ENCODE peak calls at places on chromosomes 4 and X, in five cellular contexts. K, F, I, G and Q are unnamed samples.

GRCh38 chr4:14262221-14262620 is 634.7 kb upstream of the BOD1L1 start:
- DNase-seq in K (no peak), F (no peak), I (no peak), G (no peak), Q (no peak)

GRCh38 chr4:112668131-112668530 is 31.2 kb downstream of the LARP7 start:
- DNase-seq in K (no peak), F (no peak), I (no peak), G (no peak), Q (no peak)

GRCh38 chr4:110586137-110586850 is 36.6 kb downstream of the PITX2 start:
- DNase-seq in K (no peak), F (peak), I (no peak), G (peak), Q (no peak)

GRCh38 chrX:153968754-153969124 is 2.9 kb downstream of the HCFC1 start:
- DNase-seq in K (no peak), F (no peak), I (peak), G (no peak), Q (no peak)

GRCh38 chrX:138756234-138756633 is 44.7 kb upstream of the FGF13 start:
- DNase-seq in K (no peak), F (no peak), I (no peak), G (peak), Q (peak)

GRCh38 chr4:80331693-80332092 is 3.8 kb upstream of the CFAP299 start:
- DNase-seq in K (no peak), F (no peak), I (no peak), G (no peak), Q (no peak)

GRCh38 chr4:25949994-25950393 is 36.0 kb downstream of the SMIM20 start:
- DNase-seq in K (no peak), F (no peak), I (no peak), G (no peak), Q (no peak)

GRCh38 chrX:149286940-149287349 is 218.2 kb downstream of the IDS start:
- DNase-seq in K (peak), F (peak), I (peak), G (peak), Q (peak)

GRCh38 chrX:40154229-40154852 is 56.6 kb upstream of the BCOR start:
- DNase-seq in K (no peak), F (no peak), I (no peak), G (peak), Q (no peak)

GRCh38 chrX:78104447-78105176 is 564 bp downstream of the PGK1 start:
- DNase-seq in K (no peak), F (no peak), I (peak), G (peak), Q (no peak)

GRCh38 chr4:128583753-128584712 is 225.5 kb upstream of the JADE1 start:
- DNase-seq in K (no peak), F (no peak), I (no peak), G (no peak), Q (no peak)

GRCh38 chr4:48247142-48247877 is 22.3 kb downstream of the TEC start:
- DNase-seq in K (no peak), F (peak), I (no peak), G (peak), Q (no peak)

GRCh38 chr4:48047896-48048295 is 31.3 kb downstream of the NIPAL1 start:
- DNase-seq in K (no peak), F (no peak), I (no peak), G (no peak), Q (no peak)

GRCh38 chrX:124216396-124217124 is 115.9 kb upstream of the TEX13D start:
- DNase-seq in K (no peak), F (no peak), I (no peak), G (no peak), Q (no peak)

GRCh38 chrX:153448556-153449280 is 2.9 kb upstream of the TREX2 start:
- DNase-seq in K (no peak), F (no peak), I (no peak), G (no peak), Q (no peak)

GRCh38 chr4:79917246-79917645 is 155.8 kb downstream of the ANTXR2 start:
- DNase-seq in K (peak), F (no peak), I (peak), G (peak), Q (no peak)

GRCh38 chr4:59695355-59696053 is 1504.6 kb upstream of the ADGRL3 start:
- DNase-seq in K (no peak), F (no peak), I (no peak), G (no peak), Q (no peak)

GRCh38 chr4:102736636-102737549 is 23.9 kb downstream of the MANBA start:
- DNase-seq in K (no peak), F (no peak), I (no peak), G (no peak), Q (no peak)

GRCh38 chr4:113057891-113058290 is 8.4 kb downstream of the ANK2 start:
- DNase-seq in K (no peak), F (no peak), I (no peak), G (peak), Q (no peak)

GRCh38 chrX:19876962-19877361 is 10.4 kb downstream of the SH3KBP1 start:
- DNase-seq in K (no peak), F (no peak), I (no peak), G (no peak), Q (no peak)

GRCh38 chr4:6953751-6954380 is 44.2 kb downstream of the TBC1D14 start:
- DNase-seq in K (no peak), F (no peak), I (peak), G (peak), Q (no peak)

GRCh38 chrX:151970661-151971060 is 3.8 kb downstream of the GABRE start:
- DNase-seq in K (no peak), F (no peak), I (no peak), G (peak), Q (no peak)

GRCh38 chrX:65601530-65602281 is 65.7 kb upstream of the MSN start:
- DNase-seq in K (no peak), F (peak), I (peak), G (peak), Q (no peak)

GRCh38 chrX:13717697-13718483 is 16.5 kb downstream of the TRAPPC2 start:
- DNase-seq in K (no peak), F (peak), I (no peak), G (peak), Q (no peak)

GRCh38 chr4:73593631-73594241 is 26.5 kb downstream of the RASSF6 start:
- DNase-seq in K (no peak), F (peak), I (no peak), G (peak), Q (no peak)

GRCh38 chrX:120512627-120513026 is 43.5 kb upstream of the LAMP2 start:
- DNase-seq in K (no peak), F (no peak), I (no peak), G (no peak), Q (no peak)

GRCh38 chr4:1111259-1111809 is 2.0 kb downstream of the RNF212 start:
- DNase-seq in K (no peak), F (no peak), I (no peak), G (no peak), Q (no peak)

GRCh38 chr4:337932-338758 is 531 bp downstream of the ZNF141 start:
- DNase-seq in K (peak), F (no peak), I (peak), G (no peak), Q (peak)

GRCh38 chrX:109384569-109385174 is 97.2 kb downstream of the GUCY2F start:
- DNase-seq in K (no peak), F (peak), I (no peak), G (no peak), Q (no peak)

GRCh38 chr4:119227690-119228089 is 15.2 kb downstream of the USP53 start:
- DNase-seq in K (no peak), F (no peak), I (no peak), G (peak), Q (no peak)

GRCh38 chrX:23784487-23785301 is 1.7 kb downstream of the SAT1 start:
- DNase-seq in K (no peak), F (no peak), I (no peak), G (peak), Q (no peak)

GRCh38 chr4:98113005-98113404 is 30.3 kb downstream of the STPG2 start:
- DNase-seq in K (no peak), F (no peak), I (no peak), G (peak), Q (no peak)